ENCODE peak calls at places on chromosome 11, in five cellular contexts. One of them, this sample, is unnamed.

GRCh38 chr11:22829231-22830081 is at the start of gene SVIP:
- DNase-seq in H1: peak
- DNase-seq in K562: peak
- DNase-seq in HCT116: peak
- DNase-seq in SK-N-SH: peak
- DNase-seq in this sample: peak

GRCh38 chr11:11135820-11136476 is 217.1 kb downstream of the CSNK2A3 start:
- DNase-seq in SK-N-SH: no peak
- DNase-seq in HCT116: no peak
- DNase-seq in H1: no peak
- DNase-seq in K562: no peak
- DNase-seq in this sample: no peak

GRCh38 chr11:119206512-119207299 is 567 bp downstream of the CBL start:
- DNase-seq in HCT116: no peak
- DNase-seq in H1: peak
- DNase-seq in SK-N-SH: peak
- DNase-seq in K562: peak
- DNase-seq in this sample: peak

GRCh38 chr11:115590254-115590653 is 86.0 kb upstream of the CADM1 start:
- DNase-seq in H1: no peak
- DNase-seq in K562: no peak
- DNase-seq in SK-N-SH: peak
- DNase-seq in HCT116: no peak
- DNase-seq in this sample: no peak

GRCh38 chr11:67031791-67032561 is 9.0 kb downstream of the SYT12 start:
- DNase-seq in SK-N-SH: no peak
- DNase-seq in K562: no peak
- DNase-seq in H1: no peak
- DNase-seq in HCT116: no peak
- DNase-seq in this sample: no peak

GRCh38 chr11:128089962-128090361 is 497.4 kb downstream of the ETS1 start:
- DNase-seq in K562: no peak
- DNase-seq in H1: no peak
- DNase-seq in HCT116: no peak
- DNase-seq in SK-N-SH: no peak
- DNase-seq in this sample: no peak

GRCh38 chr11:131530411-131530810 is 160.0 kb downstream of the NTM start:
- DNase-seq in K562: no peak
- DNase-seq in HCT116: no peak
- DNase-seq in H1: no peak
- DNase-seq in SK-N-SH: no peak
- DNase-seq in this sample: no peak

GRCh38 chr11:128550261-128550821 is 37.0 kb downstream of the ETS1 start:
- DNase-seq in SK-N-SH: no peak
- DNase-seq in HCT116: no peak
- DNase-seq in H1: no peak
- DNase-seq in K562: no peak
- DNase-seq in this sample: no peak

GRCh38 chr11:114059984-114060401 is 482 bp downstream of the ZBTB16 start:
- DNase-seq in K562: peak
- DNase-seq in HCT116: no peak
- DNase-seq in SK-N-SH: no peak
- DNase-seq in H1: peak
- DNase-seq in this sample: peak

GRCh38 chr11:69617220-69617619 is 23.7 kb upstream of the CCND1 start:
- DNase-seq in HCT116: no peak
- DNase-seq in SK-N-SH: no peak
- DNase-seq in H1: no peak
- DNase-seq in K562: no peak
- DNase-seq in this sample: no peak

GRCh38 chr11:107999759-108000455 is 8.8 kb upstream of the CUL5 start:
- DNase-seq in SK-N-SH: peak
- DNase-seq in K562: peak
- DNase-seq in HCT116: peak
- DNase-seq in H1: peak
- DNase-seq in this sample: peak

GRCh38 chr11:120339394-120339890 is 3.2 kb downstream of the ARHGEF12 start:
- DNase-seq in K562: peak
- DNase-seq in H1: no peak
- DNase-seq in HCT116: no peak
- DNase-seq in SK-N-SH: peak
- DNase-seq in this sample: no peak

GRCh38 chr11:47280860-47281259 is 10.9 kb downstream of the MADD start:
- DNase-seq in HCT116: no peak
- DNase-seq in SK-N-SH: no peak
- DNase-seq in H1: no peak
- DNase-seq in K562: no peak
- DNase-seq in this sample: no peak

GRCh38 chr11:40129276-40129675 is 1330.2 kb downstream of the LRRC4C start:
- DNase-seq in H1: no peak
- DNase-seq in K562: no peak
- DNase-seq in SK-N-SH: peak
- DNase-seq in HCT116: no peak
- DNase-seq in this sample: peak

GRCh38 chr11:66476841-66477251 is 3.4 kb upstream of the DPP3 start:
- DNase-seq in K562: no peak
- DNase-seq in SK-N-SH: peak
- DNase-seq in H1: peak
- DNase-seq in HCT116: no peak
- DNase-seq in this sample: no peak

GRCh38 chr11:88194990-88195389 is 19.7 kb upstream of the RAB38 start:
- DNase-seq in HCT116: no peak
- DNase-seq in H1: no peak
- DNase-seq in SK-N-SH: no peak
- DNase-seq in K562: no peak
- DNase-seq in this sample: no peak

GRCh38 chr11:70618471-70619101 is 220.3 kb downstream of the CTTN start:
- DNase-seq in H1: no peak
- DNase-seq in K562: no peak
- DNase-seq in SK-N-SH: no peak
- DNase-seq in HCT116: no peak
- DNase-seq in this sample: no peak

GRCh38 chr11:134036484-134037092 is 32.3 kb upstream of the JAM3 start:
- DNase-seq in H1: no peak
- DNase-seq in HCT116: no peak
- DNase-seq in SK-N-SH: peak
- DNase-seq in K562: no peak
- DNase-seq in this sample: peak

GRCh38 chr11:118263109-118263508 is 988 bp downstream of the MPZL2 start:
- DNase-seq in HCT116: no peak
- DNase-seq in K562: no peak
- DNase-seq in H1: no peak
- DNase-seq in SK-N-SH: no peak
- DNase-seq in this sample: peak

GRCh38 chr11:69919659-69920499 is 100.7 kb upstream of the FGF3 start:
- DNase-seq in HCT116: no peak
- DNase-seq in K562: no peak
- DNase-seq in SK-N-SH: no peak
- DNase-seq in H1: peak
- DNase-seq in this sample: no peak

GRCh38 chr11:112805658-112806057 is 155.6 kb upstream of the NCAM1 start:
- DNase-seq in K562: no peak
- DNase-seq in H1: no peak
- DNase-seq in HCT116: no peak
- DNase-seq in SK-N-SH: no peak
- DNase-seq in this sample: no peak

GRCh38 chr11:76030973-76031590 is 175.2 kb downstream of the WNT11 start:
- DNase-seq in SK-N-SH: no peak
- DNase-seq in K562: no peak
- DNase-seq in HCT116: no peak
- DNase-seq in H1: no peak
- DNase-seq in this sample: no peak

GRCh38 chr11:46431211-46431610 is 39.6 kb upstream of the CHRM4 start:
- DNase-seq in HCT116: no peak
- DNase-seq in SK-N-SH: no peak
- DNase-seq in K562: no peak
- DNase-seq in H1: no peak
- DNase-seq in this sample: no peak

GRCh38 chr11:118634435-118635236 is 27.2 kb downstream of the PHLDB1 start:
- DNase-seq in HCT116: no peak
- DNase-seq in H1: peak
- DNase-seq in K562: peak
- DNase-seq in SK-N-SH: peak
- DNase-seq in this sample: peak

GRCh38 chr11:3152471-3153110 is 12.5 kb downstream of the OSBPL5 start:
- DNase-seq in HCT116: no peak
- DNase-seq in H1: no peak
- DNase-seq in SK-N-SH: no peak
- DNase-seq in K562: no peak
- DNase-seq in this sample: no peak

GRCh38 chr11:10302294-10302743 is 2.6 kb upstream of the ADM start:
- DNase-seq in K562: no peak
- DNase-seq in SK-N-SH: no peak
- DNase-seq in HCT116: no peak
- DNase-seq in H1: no peak
- DNase-seq in this sample: no peak

GRCh38 chr11:34250732-34251639 is 106.8 kb downstream of the ABTB2 start:
- DNase-seq in SK-N-SH: peak
- DNase-seq in H1: no peak
- DNase-seq in HCT116: peak
- DNase-seq in K562: no peak
- DNase-seq in this sample: no peak

GRCh38 chr11:36218283-36218921 is 70.8 kb downstream of the COMMD9 start:
- DNase-seq in H1: no peak
- DNase-seq in SK-N-SH: no peak
- DNase-seq in HCT116: no peak
- DNase-seq in K562: no peak
- DNase-seq in this sample: no peak

GRCh38 chr11:45385844-45386243 is 99.7 kb upstream of the SYT13 start:
- DNase-seq in H1: no peak
- DNase-seq in SK-N-SH: no peak
- DNase-seq in K562: no peak
- DNase-seq in HCT116: no peak
- DNase-seq in this sample: no peak

GRCh38 chr11:122319842-122320555 is 204.0 kb upstream of the BLID start:
- DNase-seq in K562: no peak
- DNase-seq in SK-N-SH: no peak
- DNase-seq in HCT116: no peak
- DNase-seq in H1: no peak
- DNase-seq in this sample: no peak

GRCh38 chr11:118051611-118052461 is 25.0 kb upstream of the TMPRSS4 start:
- DNase-seq in HCT116: no peak
- DNase-seq in K562: no peak
- DNase-seq in H1: no peak
- DNase-seq in SK-N-SH: no peak
- DNase-seq in this sample: no peak

GRCh38 chr11:98107736-98108135 is 913.0 kb upstream of the CNTN5 start:
- DNase-seq in H1: no peak
- DNase-seq in SK-N-SH: no peak
- DNase-seq in K562: no peak
- DNase-seq in HCT116: no peak
- DNase-seq in this sample: no peak

GRCh38 chr11:38153985-38154384 is 1555.9 kb upstream of the RAG2 start:
- DNase-seq in SK-N-SH: no peak
- DNase-seq in H1: no peak
- DNase-seq in HCT116: no peak
- DNase-seq in K562: no peak
- DNase-seq in this sample: no peak
- TF ChIP-seq JUND in SK-N-SH: no peak
- TF ChIP-seq JUND in H1: no peak
- TF ChIP-seq JUND in HCT116: no peak
- TF ChIP-seq JUND in K562: no peak
- TF ChIP-seq JUND in this sample: no peak

GRCh38 chr11:12410006-12410728 is 32.8 kb downstream of the PARVA start:
- DNase-seq in K562: no peak
- DNase-seq in HCT116: no peak
- DNase-seq in H1: peak
- DNase-seq in SK-N-SH: peak
- DNase-seq in this sample: no peak

GRCh38 chr11:12409621-12410005 is 32.2 kb downstream of the PARVA start:
- DNase-seq in H1: no peak
- DNase-seq in SK-N-SH: no peak
- DNase-seq in HCT116: no peak
- DNase-seq in K562: no peak
- DNase-seq in this sample: no peak

GRCh38 chr11:12413141-12414055 is 36.0 kb downstream of the PARVA start:
- DNase-seq in H1: no peak
- DNase-seq in HCT116: no peak
- DNase-seq in K562: no peak
- DNase-seq in SK-N-SH: no peak
- DNase-seq in this sample: no peak

GRCh38 chr11:12411395-12411794 is 34.0 kb downstream of the PARVA start:
- DNase-seq in SK-N-SH: no peak
- DNase-seq in K562: no peak
- DNase-seq in HCT116: no peak
- DNase-seq in H1: no peak
- DNase-seq in this sample: no peak

DNA sequence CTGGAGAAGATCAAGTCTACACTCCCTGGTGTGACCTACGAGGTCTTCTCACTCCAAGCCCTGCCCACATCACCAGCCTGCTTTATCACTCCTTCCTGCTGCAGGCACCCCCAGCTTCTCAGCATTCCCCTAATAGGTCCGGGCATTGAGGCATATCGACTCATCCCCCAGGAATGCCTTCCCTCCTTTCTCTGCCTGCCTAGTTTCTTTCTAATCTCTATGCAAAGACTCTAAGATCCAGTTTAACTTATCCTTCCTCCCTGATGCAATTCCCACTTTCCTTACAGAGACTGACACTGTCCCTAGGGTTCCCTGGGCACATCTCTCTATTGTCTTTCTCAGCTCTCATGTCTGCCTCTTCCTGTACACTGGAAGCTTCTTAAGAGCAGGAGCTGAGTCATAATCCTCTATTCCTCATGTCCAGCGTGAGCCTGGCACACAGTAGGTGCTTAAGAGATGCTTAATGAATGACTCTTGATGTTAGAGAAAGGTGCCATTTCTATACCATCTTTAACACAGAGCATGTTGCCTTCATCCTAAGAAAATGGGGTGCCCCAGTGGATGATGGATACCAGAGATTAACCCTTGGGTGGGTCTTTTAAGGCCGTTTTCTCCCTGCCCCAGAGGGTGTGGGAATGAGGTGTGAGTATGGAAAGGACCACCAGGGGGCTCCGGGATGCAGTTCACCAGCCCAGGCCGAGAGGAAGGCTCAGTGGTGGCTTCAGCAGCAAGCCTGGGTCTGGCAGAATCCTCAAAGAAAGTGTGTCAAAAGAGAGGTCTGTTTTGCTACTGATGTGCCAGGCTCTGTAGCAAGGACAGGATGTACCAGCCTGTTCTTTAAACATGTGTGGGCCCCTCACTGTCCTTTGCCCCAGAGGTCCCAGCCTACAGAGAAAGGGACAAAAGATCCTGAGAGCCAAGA is 34.7 kb downstream of the PARVA start:
- DNase-seq in SK-N-SH: peak
- DNase-seq in H1: peak
- DNase-seq in K562: peak
- DNase-seq in HCT116: peak
- DNase-seq in this sample: peak
- TF ChIP-seq JUND in SK-N-SH: peak
- TF ChIP-seq JUND in H1: peak
- TF ChIP-seq JUND in K562: no peak
- TF ChIP-seq JUND in HCT116: peak
- TF ChIP-seq JUND in this sample: no peak

GRCh38 chr11:94849836-94850235 is 81.7 kb downstream of the AMOTL1 start:
- DNase-seq in HCT116: no peak
- DNase-seq in K562: no peak
- DNase-seq in H1: no peak
- DNase-seq in SK-N-SH: no peak
- DNase-seq in this sample: no peak
- TF ChIP-seq JUND in HCT116: no peak
- TF ChIP-seq JUND in K562: no peak
- TF ChIP-seq JUND in H1: no peak
- TF ChIP-seq JUND in SK-N-SH: no peak
- TF ChIP-seq JUND in this sample: no peak

GRCh38 chr11:129590030-129590752 is 214.5 kb downstream of the BARX2 start:
- DNase-seq in K562: no peak
- DNase-seq in H1: no peak
- DNase-seq in SK-N-SH: no peak
- DNase-seq in HCT116: no peak
- DNase-seq in this sample: no peak
- TF ChIP-seq JUND in K562: no peak
- TF ChIP-seq JUND in H1: no peak
- TF ChIP-seq JUND in SK-N-SH: no peak
- TF ChIP-seq JUND in HCT116: no peak
- TF ChIP-seq JUND in this sample: no peak